ENCODE peak calls at places on chromosomes 13 and 19, in four cellular contexts. T is WTC11, P is K562, J is GM12878. Q is an unnamed sample.
A peak's percentile ranks its signal among the peaks of the same experiment; 100 is the strongest.

GRCh38 chr13:21124853-21125252 is 51.5 kb downstream of the SKA3 start:
- DNase-seq in P (no peak), T (no peak), J (no peak), Q (peak; percentile 60)

GRCh38 chr13:84439108-84439507 is 556.8 kb upstream of the SLITRK1 start:
- DNase-seq in T (no peak), J (no peak), P (no peak), Q (no peak)

GRCh38 chr19:13015361-13016231 is 20.3 kb downstream of the NFIX start:
- DNase-seq in P (no peak), J (no peak), T (peak; percentile 48), Q (no peak)

GRCh38 chr13:47858042-47858677 is 142.9 kb downstream of the SUCLA2 start:
- DNase-seq in P (no peak), J (no peak), T (no peak), Q (peak; percentile 82)

GRCh38 chr13:75437582-75438318 is 44.2 kb downstream of the TBC1D4 start:
- DNase-seq in J (no peak), P (peak; percentile 43), T (no peak), Q (no peak)

GRCh38 chr13:99087954-99088491 is 110.2 kb upstream of the DOCK9 start:
- DNase-seq in J (no peak), P (peak; percentile 34), T (peak; percentile 52), Q (no peak)

GRCh38 chr13:52383362-52383761 is 22.6 kb downstream of the THSD1 start:
- DNase-seq in J (no peak), T (no peak), P (no peak), Q (no peak)

GRCh38 chr13:35855531-35856019 is 275.6 kb downstream of the DCLK1 start:
- DNase-seq in T (peak; percentile 68), J (no peak), P (no peak), Q (no peak)

GRCh38 chr13:82833928-82834327 is 1048.3 kb downstream of the SLITRK1 start:
- DNase-seq in T (no peak), P (no peak), J (no peak), Q (no peak)

GRCh38 chr13:20521388-20521787 is 4.3 kb downstream of the CRYL1 start:
- DNase-seq in J (no peak), T (no peak), P (no peak), Q (no peak)

GRCh38 chr13:38763446-38764381 is 76.8 kb downstream of the FREM2 start:
- DNase-seq in J (no peak), P (peak; percentile 24), T (peak; percentile 22), Q (peak; percentile 16)

GRCh38 chr13:110820311-110820710 is 94.6 kb downstream of the ANKRD10 start:
- DNase-seq in P (no peak), J (no peak), T (no peak), Q (no peak)

GRCh38 chr19:16290692-16291091 is 33.9 kb upstream of the KLF2 start:
- DNase-seq in J (no peak), T (no peak), P (no peak), Q (no peak)

GRCh38 chr13:108643646-108644353 is 14.4 kb downstream of the MYO16 start:
- DNase-seq in J (no peak), T (no peak), P (no peak), Q (no peak)

GRCh38 chr19:38139122-38139521 is 84.9 kb downstream of the DPF1 start:
- DNase-seq in J (no peak), T (no peak), P (peak; percentile 70), Q (no peak)

GRCh38 chr13:50493683-50494082 is 349.8 kb downstream of the DLEU7 start:
- DNase-seq in J (no peak), T (no peak), P (no peak), Q (no peak)

GRCh38 chr13:60174113-60174512 is 10.4 kb upstream of the DIAPH3 start:
- DNase-seq in T (no peak), J (no peak), P (no peak), Q (no peak)
- TF ChIP-seq ETV6 in T (no peak), J (no peak), P (no peak), Q (no peak)

DNA sequence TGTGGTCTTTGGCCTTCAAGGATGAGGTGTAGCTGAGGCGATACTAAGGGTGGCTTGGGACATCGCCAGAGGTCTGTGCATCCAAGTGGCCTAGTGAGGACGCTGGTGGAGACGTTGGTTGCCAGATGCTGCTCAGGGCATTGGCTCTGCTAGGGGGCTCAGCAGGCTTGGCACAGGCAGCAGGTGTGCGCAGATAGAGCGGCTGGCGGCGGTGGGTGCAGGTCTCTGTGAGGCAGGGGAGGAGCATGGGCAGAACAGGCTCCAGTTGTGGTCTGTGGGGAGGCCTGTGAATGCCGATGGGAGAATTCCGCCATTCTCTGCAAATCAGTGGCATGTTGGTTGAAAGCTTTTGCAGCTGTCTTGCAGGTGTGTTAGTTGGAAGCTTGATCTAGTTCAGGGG is 21.2 kb downstream of the PRAM1 start:
- DNase-seq in J (no peak), T (no peak), P (no peak), Q (no peak)
- TF ChIP-seq ETV6 in J (no peak), T (no peak), P (no peak), Q (no peak)

GRCh38 chr13:32056316-32056715 is 24.7 kb downstream of the FRY start:
- DNase-seq in J (no peak), T (no peak), P (no peak), Q (no peak)
- TF ChIP-seq ETV6 in J (no peak), T (no peak), P (no peak), Q (no peak)

GRCh38 chr19:53101518-53101917 is 1.7 kb downstream of the ZNF160 start:
- DNase-seq in T (no peak), J (no peak), P (peak; percentile 51), Q (no peak)
- TF ChIP-seq ETV6 in T (no peak), J (no peak), P (no peak), Q (no peak)

GRCh38 chr19:30330266-30330665 is 41.9 kb upstream of the ZNF536 start:
- DNase-seq in J (no peak), T (no peak), P (no peak), Q (no peak)
- TF ChIP-seq ETV6 in J (no peak), T (no peak), P (no peak), Q (no peak)

DNA sequence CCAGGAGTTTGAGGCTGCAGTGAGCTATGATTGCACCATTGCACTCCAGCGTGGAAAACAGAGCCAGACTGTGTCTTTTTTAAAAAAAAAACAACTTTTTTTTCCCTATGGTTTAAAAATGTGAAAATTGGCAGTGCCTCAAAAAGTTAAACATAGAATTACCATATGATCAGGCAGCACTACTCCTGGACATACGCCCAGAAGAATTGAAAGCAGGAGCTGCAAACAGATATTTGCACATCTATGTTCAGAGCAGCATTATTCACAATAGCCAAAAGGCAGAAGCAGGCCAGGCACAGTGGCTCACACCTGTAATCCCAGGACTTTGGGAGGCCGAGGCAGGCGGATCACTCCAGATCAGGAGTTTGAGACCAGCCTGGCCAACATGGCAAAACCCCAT is 3.8 kb upstream of the RETN start:
- DNase-seq in P (no peak), J (no peak), T (no peak), Q (no peak)
- TF ChIP-seq ETV6 in P (no peak), J (no peak), T (no peak), Q (no peak)

DNA sequence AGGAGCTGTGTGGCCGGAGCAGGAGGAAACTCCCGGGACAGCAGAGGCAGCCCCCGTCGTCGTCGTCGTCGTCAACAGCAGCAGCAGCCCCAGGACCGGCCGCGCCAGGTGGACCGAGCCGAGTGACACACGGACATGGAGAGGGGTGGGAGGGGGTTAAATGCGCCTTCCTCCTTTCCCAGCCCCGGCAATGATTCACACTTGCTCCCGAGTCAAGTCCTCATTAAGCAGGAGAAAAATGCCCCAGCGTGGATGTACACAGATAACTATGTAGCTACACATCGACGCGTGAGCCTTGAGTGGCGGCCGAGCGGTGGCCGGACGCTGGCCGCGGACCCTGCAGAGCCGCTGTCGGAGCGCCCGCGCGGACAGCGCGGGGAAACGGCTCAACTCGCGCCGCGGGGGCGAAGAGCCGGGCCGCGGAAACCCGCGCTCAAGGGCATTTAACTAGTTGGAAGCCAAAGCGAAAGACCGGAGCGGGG is 645 bp downstream of the UBL3 start:
- DNase-seq in J (no peak), P (peak; percentile 41), T (peak; percentile 46), Q (peak; percentile 33)
- TF ChIP-seq ETV6 in J (no peak), P (no peak), T (no peak), Q (no peak)

GRCh38 chr19:4657262-4657661 is 12.9 kb downstream of the MYDGF start:
- DNase-seq in P (no peak), J (no peak), T (no peak), Q (no peak)

GRCh38 chr19:4654437-4655361 is 15.4 kb downstream of the TNFAIP8L1 start:
- DNase-seq in T (no peak), J (no peak), P (peak; percentile 51), Q (peak; percentile 32)

GRCh38 chr19:4656102-4656501 is 14.0 kb downstream of the MYDGF start:
- DNase-seq in T (no peak), P (no peak), J (no peak), Q (no peak)

GRCh38 chr19:4652075-4652474 is 12.8 kb downstream of the TNFAIP8L1 start:
- DNase-seq in J (no peak), T (no peak), P (no peak), Q (no peak)

DNA sequence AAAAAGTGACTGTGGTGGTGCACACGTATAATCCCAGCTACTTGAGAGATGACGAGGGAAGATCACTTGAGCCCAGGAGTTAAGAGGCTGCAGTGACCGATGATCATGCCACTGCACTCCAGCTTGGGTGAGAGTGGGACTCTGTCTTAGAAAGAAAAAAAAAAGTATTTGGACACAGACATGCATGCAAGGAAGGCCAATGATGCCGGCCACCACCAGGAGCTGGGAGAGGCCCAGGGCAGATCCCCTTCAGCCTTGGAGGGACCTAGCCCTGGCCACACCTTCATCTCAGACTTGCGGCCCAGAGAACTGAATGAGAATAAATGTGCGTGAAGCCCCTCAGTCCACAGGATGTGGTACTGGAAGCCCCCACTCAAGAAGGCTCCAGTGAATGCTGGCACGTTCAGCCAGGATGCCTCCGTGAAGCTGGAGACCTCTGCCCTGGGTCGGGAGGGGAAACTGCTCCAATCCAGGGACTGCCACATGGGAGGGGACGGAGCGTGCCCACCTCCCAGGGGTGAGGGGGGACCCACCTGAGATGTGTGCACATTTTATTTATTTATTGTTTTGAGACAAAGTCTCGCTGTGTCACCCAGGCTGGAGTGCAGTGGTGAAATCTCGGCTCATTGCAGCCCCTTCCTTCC is 14.6 kb downstream of the TNFAIP8L1 start:
- DNase-seq in P (no peak), T (no peak), J (no peak), Q (no peak)
- TF ChIP-seq ETV6 in P (no peak), T (no peak), J (no peak), Q (no peak)

Q was measured in HepG2.